ENCODE peak calls at places on chromosomes 6 and 20, in ten cellular contexts. W, P, C, H, U, L, D, N, I and S are unnamed samples. For H3K27me3 and H3K9me3, the result is how much of the 10 kb centered on the place peaks cover.

GRCh38 chr6:135600086-135600702 is 102.7 kb upstream of the AHI1 start:
- DNase-seq in D (peak), L (no peak), H (no peak), P (no peak), N (no peak), C (no peak), W (no peak), I (no peak), U (peak), S (no peak)

GRCh38 chr6:157270308-157270707 is 53.0 kb downstream of the TMEM242 start:
- DNase-seq in D (no peak), H (no peak), I (no peak), W (no peak), P (no peak), U (no peak), N (no peak), C (no peak), L (no peak), S (no peak)

GRCh38 chr6:163147988-163148387 is 266.5 kb upstream of the QKI start:
- DNase-seq in I (no peak), D (no peak), H (no peak), U (no peak), W (no peak), L (no peak), C (no peak), P (no peak), N (no peak), S (no peak)

GRCh38 chr6:45548657-45549515 is 171.2 kb upstream of the SUPT3H start:
- DNase-seq in I (no peak), P (no peak), N (no peak), W (no peak), C (no peak), U (peak), H (no peak), D (no peak), L (no peak), S (no peak)

GRCh38 chr20:35004749-35005462 is 49.2 kb downstream of the MYH7B start:
- DNase-seq in U (no peak), P (peak), D (no peak), C (no peak), I (no peak), H (no peak), N (peak), W (no peak), L (no peak), S (no peak)

GRCh38 chr20:16541878-16542277 is 31.4 kb downstream of the KIF16B start:
- DNase-seq in W (no peak), H (no peak), U (no peak), I (no peak), P (no peak), N (no peak), C (no peak), D (no peak), L (no peak), S (no peak)

GRCh38 chr6:118810420-118811027 is 83.4 kb upstream of the ASF1A start:
- DNase-seq in N (no peak), C (no peak), H (no peak), I (no peak), U (no peak), P (peak), D (no peak), L (no peak), W (no peak), S (no peak)

GRCh38 chr20:44734938-44735337 is 10.7 kb upstream of the KCNK15 start:
- DNase-seq in U (peak), W (no peak), D (no peak), H (peak), P (no peak), C (peak), I (peak), N (no peak), L (peak), S (peak)

GRCh38 chr6:10410214-10410873 is 4.5 kb downstream of the TFAP2A start:
- DNase-seq in D (no peak), H (no peak), W (no peak), C (no peak), I (no peak), U (no peak), L (no peak), N (no peak), P (no peak), S (no peak)

GRCh38 chr20:36629719-36630340 is 16.2 kb downstream of the SLA2 start:
- DNase-seq in D (no peak), C (no peak), W (no peak), I (peak), L (no peak), U (no peak), P (no peak), N (no peak), H (no peak), S (no peak)

DNA sequence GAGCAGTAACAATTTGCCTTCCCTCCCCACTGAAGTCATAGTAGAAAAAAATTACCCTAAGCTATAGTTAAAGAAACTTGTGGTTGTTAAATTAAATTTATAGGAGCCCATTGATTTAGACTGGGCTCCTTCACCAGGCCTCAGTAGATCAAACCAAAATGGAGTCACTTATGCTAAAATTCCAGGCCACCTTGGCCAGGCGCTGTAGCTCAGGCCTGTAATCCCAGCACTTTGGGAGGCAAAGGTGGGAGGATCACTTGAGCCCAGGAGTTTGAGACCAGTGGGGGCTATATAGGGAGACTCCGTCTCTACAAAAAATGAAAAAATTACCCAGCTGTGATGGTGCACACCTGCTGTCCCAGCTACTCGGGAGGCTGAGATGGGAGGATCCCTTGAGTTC is 15.0 kb upstream of the GMNN start:
- DNase-seq in P (no peak), C (no peak), D (no peak), L (no peak), W (no peak), U (no peak), I (no peak), N (no peak), H (no peak), S (no peak)
- H3K4me3 ChIP-seq in P (no peak), C (no peak), D (no peak), L (no peak), W (no peak), U (no peak), I (no peak), N (no peak), H (no peak), S (no peak)

GRCh38 chr20:41671143-41671542 is 53.0 kb upstream of the CHD6 start:
- DNase-seq in D (no peak), L (no peak), C (no peak), I (no peak), N (no peak), W (no peak), U (no peak), H (no peak), P (no peak), S (no peak)
- H3K27me3 ChIP-seq in D (under half), L (under half), C (under half), I (under half), N (under half), W (under half), U (under half), H (under half), P (under half), S (under half)

DNA sequence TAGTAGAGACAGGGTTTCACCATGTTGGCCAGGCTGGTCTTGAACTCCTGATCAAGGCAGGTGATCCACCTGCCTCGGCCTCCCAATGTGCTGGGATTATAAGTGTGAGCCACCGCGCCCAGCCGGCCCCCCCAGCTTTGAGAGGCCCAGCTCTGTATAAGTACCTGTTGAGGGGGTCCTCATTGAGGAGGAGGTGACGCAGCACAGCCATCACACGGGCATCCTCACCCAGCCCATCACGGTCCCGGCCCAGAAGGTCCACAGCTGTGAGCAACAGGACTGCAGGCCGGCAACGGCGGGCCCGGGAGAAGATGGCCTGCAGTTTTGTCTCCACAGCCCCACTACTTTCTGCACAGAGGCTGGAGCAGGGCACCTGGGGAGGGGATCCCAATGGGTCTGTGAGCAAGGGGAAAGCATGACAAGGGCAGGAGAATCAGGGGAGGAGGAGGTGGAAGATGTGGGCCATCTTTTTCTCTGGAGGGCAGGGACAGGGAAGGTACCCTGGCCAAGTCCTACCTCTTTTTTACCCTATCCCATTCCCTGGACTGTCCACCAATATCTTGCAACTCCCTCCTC is 7.7 kb downstream of the GNMT start:
- DNase-seq in L (no peak), I (no peak), W (no peak), P (no peak), H (no peak), D (peak), C (no peak), U (no peak), N (no peak), S (no peak)
- H3K9me3 ChIP-seq in L (under half), I (under half), W (under half), P (under half), H (under half), D (under half), C (under half), U (under half), N (under half), S (under half)

GRCh38 chr6:35919085-35919826 is 1.6 kb downstream of the SRPK1 start:
- DNase-seq in P (no peak), W (no peak), H (peak), U (no peak), I (peak), D (no peak), C (peak), N (no peak), L (peak), S (no peak)
- H3K4me3 ChIP-seq in P (peak), W (peak), H (peak), U (peak), I (peak), D (peak), C (peak), N (peak), L (peak), S (peak)

DNA sequence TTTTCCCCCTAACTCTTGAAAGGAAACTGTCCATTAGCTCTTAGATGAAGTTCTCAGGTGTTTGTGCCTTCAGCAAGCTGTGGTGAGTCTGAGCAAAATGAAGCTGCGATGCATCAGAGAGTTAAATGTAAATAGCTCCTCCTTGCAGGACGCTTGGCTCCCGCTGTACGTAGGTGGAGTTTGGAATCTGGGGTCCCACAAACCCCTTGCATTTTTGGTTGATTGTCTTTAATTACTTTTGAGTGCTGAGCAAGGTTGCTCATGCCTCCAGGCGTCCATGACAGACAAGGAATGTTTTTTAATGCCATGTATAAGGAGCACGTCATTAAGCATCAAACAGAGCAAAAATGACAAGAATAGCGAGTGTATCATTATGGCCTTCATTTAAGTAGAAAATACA is 300.5 kb downstream of the TFAP2C start:
- DNase-seq in U (no peak), I (no peak), C (no peak), W (no peak), D (no peak), L (peak), N (no peak), H (no peak), P (no peak), S (no peak)
- H3K27me3 ChIP-seq in U (half or more), I (half or more), C (half or more), W (under half), D (under half), L (half or more), N (under half), H (under half), P (half or more), S (under half)